ENCODE peak calls at places on chromosomes 12 and 14, in six cellular contexts. Y is IMR-90, G is neuronal stem cell, J is trophoblast cell, N is mesenchymal stem cell, S is H1. V is an unnamed sample.
A peak's percentile ranks its signal among the peaks of the same experiment; 100 is the strongest.

GRCh38 chr12:98736352-98737326 is 91.5 kb downstream of the APAF1 start:
- DNase-seq in S (no peak), G (no peak), Y (peak; percentile 57), N (peak; percentile 57), J (no peak), V (peak; percentile 92)

GRCh38 chr12:111942557-111942956 is 70.4 kb downstream of the TMEM116 start:
- DNase-seq in N (peak; percentile 72), S (no peak), Y (peak; percentile 94), J (peak; percentile 71), G (no peak), V (no peak)

GRCh38 chr12:39383064-39383552 is 59.8 kb downstream of the KIF21A start:
- DNase-seq in Y (no peak), J (no peak), N (no peak), G (no peak), S (no peak), V (no peak)

GRCh38 chr14:61460853-61461611 is 139.7 kb downstream of the PRKCH start:
- DNase-seq in G (no peak), S (no peak), Y (peak; percentile 26), N (no peak), J (no peak), V (peak; percentile 48)

GRCh38 chr12:46891306-46891705 is 65.5 kb upstream of the SLC38A4 start:
- DNase-seq in S (no peak), G (no peak), J (no peak), Y (peak; percentile 65), N (peak; percentile 23), V (no peak)

GRCh38 chr14:86086962-86087361 is 557.0 kb downstream of the FLRT2 start:
- DNase-seq in Y (no peak), J (no peak), S (no peak), N (no peak), G (no peak), V (no peak)

GRCh38 chr14:24954037-24954696 is 95.8 kb downstream of the STXBP6 start:
- DNase-seq in Y (no peak), N (peak; percentile 58), S (no peak), G (no peak), J (no peak), V (no peak)

GRCh38 chr12:119328111-119328510 is 6.4 kb upstream of the CCDC60 start:
- DNase-seq in S (no peak), Y (no peak), G (no peak), J (peak; percentile 37), N (no peak), V (peak; percentile 72)

GRCh38 chr12:103877288-103877687 is 36.3 kb upstream of the NT5DC3 start:
- DNase-seq in J (no peak), N (no peak), G (no peak), S (no peak), Y (no peak), V (no peak)

GRCh38 chr12:88334271-88334670 is 192.2 kb downstream of the TMTC3 start:
- DNase-seq in Y (peak; percentile 63), N (peak; percentile 57), S (peak; percentile 3), G (peak; percentile 18), J (peak; percentile 82), V (no peak)

GRCh38 chr14:80941241-80942157 is at the start of gene CEP128:
- DNase-seq in S (peak; percentile 94), G (peak; percentile 93), J (peak; percentile 98), N (peak; percentile 99), Y (peak; percentile 98), V (peak; percentile 99)

GRCh38 chr12:72075401-72075800 is 136.8 kb downstream of the TPH2 start:
- DNase-seq in S (no peak), N (no peak), J (no peak), Y (no peak), G (no peak), V (peak; percentile 64)

GRCh38 chr14:75417674-75418073 is 10.1 kb upstream of the JDP2 start:
- DNase-seq in Y (peak; percentile 48), S (no peak), J (no peak), N (peak; percentile 69), G (no peak), V (no peak)

GRCh38 chr14:73248294-73248868 is 11.1 kb downstream of the PAPLN start:
- DNase-seq in S (no peak), G (no peak), J (no peak), N (no peak), Y (peak; percentile 7), V (no peak)

GRCh38 chr12:94586589-94587259 is 63.6 kb downstream of the TMCC3 start:
- DNase-seq in Y (no peak), S (no peak), G (no peak), N (no peak), J (peak; percentile 88), V (no peak)

GRCh38 chr12:116592731-116593130 is 33.5 kb downstream of the MAP1LC3B2 start:
- DNase-seq in Y (no peak), G (no peak), S (no peak), J (peak; percentile 21), N (no peak), V (no peak)

GRCh38 chr12:43579240-43579639 is 27.2 kb upstream of the ADAMTS20 start:
- DNase-seq in N (no peak), S (no peak), Y (no peak), J (no peak), G (no peak), V (no peak)

GRCh38 chr14:99729991-99730875 is 46.1 kb downstream of the CYP46A1 start:
- DNase-seq in G (peak; percentile 83), J (peak; percentile 70), S (no peak), N (peak; percentile 39), Y (peak; percentile 19), V (peak; percentile 82)

GRCh38 chr12:117664169-117664568 is 302.7 kb upstream of the NOS1 start:
- DNase-seq in J (no peak), Y (no peak), G (no peak), S (no peak), N (no peak), V (no peak)

GRCh38 chr12:4956054-4956453 is 46.3 kb downstream of the KCNA1 start:
- DNase-seq in Y (no peak), S (no peak), J (peak; percentile 23), N (no peak), G (no peak), V (peak; percentile 32)

GRCh38 chr12:80442426-80443222 is 1.4 kb upstream of the PTPRQ start:
- DNase-seq in Y (peak; percentile 63), J (peak; percentile 87), N (no peak), S (no peak), G (no peak), V (peak; percentile 5)

GRCh38 chr14:103708750-103709187 is 6.5 kb downstream of the XRCC3 start:
- DNase-seq in J (no peak), S (no peak), N (no peak), G (no peak), Y (no peak), V (no peak)

GRCh38 chr14:103707329-103708263 is 7.7 kb downstream of the XRCC3 start:
- DNase-seq in S (no peak), Y (no peak), J (peak; percentile 99), G (no peak), N (no peak), V (no peak)

GRCh38 chr14:103710771-103711392 is 4.4 kb downstream of the XRCC3 start:
- DNase-seq in Y (no peak), N (no peak), G (no peak), S (no peak), J (no peak), V (peak; percentile 58)

GRCh38 chr14:103711516-103712431 is 3.5 kb downstream of the XRCC3 start:
- DNase-seq in J (no peak), Y (no peak), N (no peak), G (no peak), S (no peak), V (no peak)

DNA sequence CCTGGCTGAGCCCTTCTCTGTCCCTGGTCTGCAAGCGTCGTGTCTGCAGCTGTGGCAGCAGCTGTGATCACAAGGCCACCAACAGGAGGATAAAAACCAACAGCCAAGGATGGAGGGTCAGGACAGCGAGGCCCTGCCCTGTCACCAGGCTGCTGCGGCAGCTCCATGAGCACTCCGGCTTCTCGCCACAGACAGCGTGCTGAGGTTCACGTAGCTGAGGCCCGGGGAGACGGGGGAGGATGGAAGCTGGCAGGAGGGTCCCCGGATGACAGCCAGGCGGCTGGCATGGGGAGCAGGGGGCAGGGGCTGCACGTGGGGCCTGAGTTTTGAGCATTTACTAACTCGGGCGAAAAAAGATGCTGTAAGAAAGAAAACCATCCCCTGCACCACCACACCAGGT is 5.4 kb downstream of the XRCC3 start:
- DNase-seq in J (no peak), N (no peak), Y (no peak), S (no peak), G (no peak), V (no peak)
- H3K36me3 ChIP-seq in J (peaks cover 53% of the 10 kb centered on the region), N (peaks cover 64% of the 10 kb centered on the region), Y (peaks cover 31% of the 10 kb centered on the region), S (peaks cover 12% of the 10 kb centered on the region), G (peaks cover 92% of the 10 kb centered on the region), V (peaks cover 5% of the 10 kb centered on the region)

DNA sequence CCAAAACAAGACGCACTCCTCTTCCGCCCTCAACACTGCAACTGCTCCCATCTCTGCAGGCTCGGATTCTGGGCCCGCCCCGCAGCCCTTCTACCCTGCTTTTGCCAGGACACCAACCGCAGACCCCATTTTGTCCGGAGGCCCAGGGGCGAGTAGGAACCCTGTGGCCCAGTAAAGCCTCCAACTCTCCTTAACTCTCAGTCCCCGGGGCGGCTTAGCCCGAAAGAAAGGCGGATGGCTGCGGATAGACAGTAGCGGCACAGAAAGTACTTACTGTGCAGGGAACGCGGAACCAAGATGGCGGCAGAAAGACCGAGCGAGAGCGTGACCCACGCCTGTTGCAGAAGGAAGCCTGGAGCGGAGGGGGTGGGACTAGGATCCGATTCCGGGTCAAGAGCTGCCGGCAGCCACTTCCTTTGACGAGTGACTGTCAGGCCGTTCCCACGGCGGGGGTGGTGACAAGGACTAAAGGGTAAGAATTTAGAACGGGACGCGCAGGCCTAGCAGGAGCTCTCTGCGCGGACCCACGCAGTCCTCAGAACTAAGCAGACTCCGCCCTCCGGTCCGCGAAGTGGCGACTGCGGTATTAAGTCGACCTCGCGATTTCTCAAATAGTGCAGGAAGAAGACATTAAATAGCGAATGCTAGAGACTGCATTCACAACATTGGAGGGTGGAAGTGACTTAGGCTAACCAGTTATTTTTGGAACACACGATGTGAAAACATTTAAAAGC is at the start of gene NACA:
- DNase-seq in G (peak; percentile 88), Y (peak; percentile 98), J (peak; percentile 99), N (peak; percentile 99), S (peak; percentile 84), V (peak; percentile 98)
- H2AK5ac ChIP-seq in G (peak within 1 kb of the TSS; percentile 87), Y (peak within 1 kb of the TSS; percentile 98), J (peak within 1 kb of the TSS; percentile 77), N (peak within 1 kb of the TSS; percentile 81), S (peak within 1 kb of the TSS; percentile 99), V (peak within 1 kb of the TSS; percentile 77)

DNA sequence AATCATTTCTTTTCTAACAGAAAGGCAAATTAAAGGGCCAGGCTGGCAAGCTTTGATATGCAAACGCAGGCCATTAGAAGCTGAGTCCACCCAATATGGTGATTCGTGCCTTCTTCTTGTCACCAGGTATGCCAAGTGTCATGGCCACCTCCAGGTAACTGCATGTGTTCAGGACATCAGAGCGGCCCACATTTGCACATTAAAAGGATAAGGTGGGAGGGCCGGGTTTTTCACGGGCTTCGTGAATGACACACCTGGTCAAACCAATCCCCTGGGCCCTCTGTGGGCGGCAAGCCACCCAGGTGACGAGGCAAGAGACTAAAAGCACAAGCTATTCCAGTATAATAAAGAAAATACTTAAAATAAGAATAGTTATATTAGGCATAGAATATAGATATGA is 75.9 kb upstream of the TSPAN11 start:
- DNase-seq in G (no peak), Y (no peak), S (no peak), N (no peak), J (no peak), V (no peak)
- H3K18ac ChIP-seq in G (no peak overlapping the region), Y (no peak overlapping the region), S (no peak overlapping the region), N (no peak overlapping the region), J (no peak overlapping the region), V (no peak overlapping the region)

DNA sequence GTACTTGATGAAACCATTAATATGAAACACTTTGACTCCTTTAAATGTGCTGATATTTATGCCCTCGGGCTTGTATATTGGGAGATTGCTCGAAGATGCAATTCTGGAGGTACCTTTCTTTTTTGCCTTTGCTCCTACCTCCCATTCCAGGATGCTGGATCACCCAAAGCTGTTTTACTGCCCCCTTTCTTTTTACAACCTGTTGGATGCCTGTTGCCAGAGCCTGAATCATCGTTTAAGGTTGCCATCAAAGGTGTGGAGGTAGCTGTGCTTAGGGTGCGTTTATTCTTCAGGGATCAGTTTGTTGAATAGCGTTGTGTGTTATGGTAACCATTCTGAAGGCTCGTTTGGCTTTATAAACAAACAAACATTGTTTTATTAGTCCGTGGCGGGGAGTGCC is 19.9 kb upstream of the TAMALIN start:
- DNase-seq in S (no peak), J (no peak), N (no peak), Y (no peak), G (no peak), V (no peak)
- H3K36me3 ChIP-seq in S (peaks cover 4% of the 10 kb centered on the region), J (peaks cover 22% of the 10 kb centered on the region), N (peaks cover 24% of the 10 kb centered on the region), Y (peaks cover 32% of the 10 kb centered on the region), G (peaks cover 99% of the 10 kb centered on the region), V (peaks cover 7% of the 10 kb centered on the region)

V was measured in mesendoderm.